ENCODE peak calls at places on chromosome 6, in nine cellular contexts. One of them, this sample, is unnamed.

GRCh38 chr6:29995346-29995777 is 53.0 kb downstream of the HLA-A start:
- DNase-seq in neural crest cell: no peak
- DNase-seq in cardiac muscle cell: peak; percentile 28
- DNase-seq in H9: no peak
- DNase-seq in sigmoid colon: no peak
- DNase-seq in mucosa of descending colon: no peak
- DNase-seq in AG09309: no peak
- DNase-seq in endothelial cell: no peak
- DNase-seq in body of pancreas: no peak
- DNase-seq in this sample: no peak

GRCh38 chr6:15744824-15745402 is 82.1 kb upstream of the DTNBP1 start:
- DNase-seq in mucosa of descending colon: no peak
- DNase-seq in AG09309: no peak
- DNase-seq in neural crest cell: no peak
- DNase-seq in sigmoid colon: no peak
- DNase-seq in body of pancreas: no peak
- DNase-seq in endothelial cell: no peak
- DNase-seq in H9: no peak
- DNase-seq in cardiac muscle cell: no peak
- DNase-seq in this sample: no peak

GRCh38 chr6:125826695-125827463 is 36.1 kb downstream of the NCOA7 start:
- DNase-seq in sigmoid colon: no peak
- DNase-seq in mucosa of descending colon: no peak
- DNase-seq in body of pancreas: no peak
- DNase-seq in cardiac muscle cell: no peak
- DNase-seq in endothelial cell: no peak
- DNase-seq in neural crest cell: no peak
- DNase-seq in AG09309: no peak
- DNase-seq in H9: no peak
- DNase-seq in this sample: no peak

GRCh38 chr6:31441368-31442267 is 38.2 kb downstream of the MICA start:
- DNase-seq in body of pancreas: peak; percentile 87
- DNase-seq in sigmoid colon: peak; percentile 91
- DNase-seq in mucosa of descending colon: peak; percentile 93
- DNase-seq in cardiac muscle cell: peak; percentile 72
- DNase-seq in H9: peak; percentile 87
- DNase-seq in endothelial cell: peak; percentile 74
- DNase-seq in neural crest cell: peak; percentile 77
- DNase-seq in AG09309: no peak
- DNase-seq in this sample: peak; percentile 94

GRCh38 chr6:121670511-121670910 is 235.1 kb downstream of the GJA1 start:
- DNase-seq in cardiac muscle cell: no peak
- DNase-seq in body of pancreas: no peak
- DNase-seq in mucosa of descending colon: no peak
- DNase-seq in AG09309: no peak
- DNase-seq in neural crest cell: no peak
- DNase-seq in H9: no peak
- DNase-seq in sigmoid colon: no peak
- DNase-seq in endothelial cell: no peak
- DNase-seq in this sample: no peak

GRCh38 chr6:51844391-51844735 is 243.1 kb downstream of the PKHD1 start:
- DNase-seq in body of pancreas: no peak
- DNase-seq in mucosa of descending colon: no peak
- DNase-seq in endothelial cell: peak; percentile 33
- DNase-seq in H9: no peak
- DNase-seq in cardiac muscle cell: no peak
- DNase-seq in AG09309: no peak
- DNase-seq in neural crest cell: no peak
- DNase-seq in sigmoid colon: no peak
- DNase-seq in this sample: no peak

GRCh38 chr6:144634371-144634770 is 349.2 kb downstream of the UTRN start:
- DNase-seq in body of pancreas: no peak
- DNase-seq in H9: no peak
- DNase-seq in neural crest cell: no peak
- DNase-seq in cardiac muscle cell: no peak
- DNase-seq in AG09309: no peak
- DNase-seq in endothelial cell: no peak
- DNase-seq in mucosa of descending colon: no peak
- DNase-seq in sigmoid colon: no peak
- DNase-seq in this sample: no peak

GRCh38 chr6:70124882-70125535 is 177.9 kb downstream of the COL9A1 start:
- DNase-seq in neural crest cell: no peak
- DNase-seq in sigmoid colon: no peak
- DNase-seq in endothelial cell: no peak
- DNase-seq in AG09309: no peak
- DNase-seq in H9: no peak
- DNase-seq in body of pancreas: no peak
- DNase-seq in mucosa of descending colon: peak; percentile 6
- DNase-seq in cardiac muscle cell: peak; percentile 8
- DNase-seq in this sample: no peak

GRCh38 chr6:17224056-17224455 is 57.1 kb upstream of the RBM24 start:
- DNase-seq in endothelial cell: no peak
- DNase-seq in AG09309: peak; percentile 11
- DNase-seq in mucosa of descending colon: no peak
- DNase-seq in sigmoid colon: no peak
- DNase-seq in body of pancreas: no peak
- DNase-seq in H9: no peak
- DNase-seq in cardiac muscle cell: peak; percentile 48
- DNase-seq in neural crest cell: no peak
- DNase-seq in this sample: no peak

GRCh38 chr6:19811397-19812079 is 25.6 kb upstream of the ID4 start:
- DNase-seq in body of pancreas: no peak
- DNase-seq in endothelial cell: no peak
- DNase-seq in sigmoid colon: no peak
- DNase-seq in cardiac muscle cell: no peak
- DNase-seq in AG09309: no peak
- DNase-seq in mucosa of descending colon: no peak
- DNase-seq in H9: no peak
- DNase-seq in neural crest cell: no peak
- DNase-seq in this sample: no peak

GRCh38 chr6:70527071-70527737 is 39.5 kb upstream of the SDHAF4 start:
- DNase-seq in endothelial cell: no peak
- DNase-seq in AG09309: peak; percentile 37
- DNase-seq in sigmoid colon: no peak
- DNase-seq in cardiac muscle cell: peak; percentile 65
- DNase-seq in H9: no peak
- DNase-seq in mucosa of descending colon: no peak
- DNase-seq in body of pancreas: no peak
- DNase-seq in neural crest cell: no peak
- DNase-seq in this sample: no peak

DNA sequence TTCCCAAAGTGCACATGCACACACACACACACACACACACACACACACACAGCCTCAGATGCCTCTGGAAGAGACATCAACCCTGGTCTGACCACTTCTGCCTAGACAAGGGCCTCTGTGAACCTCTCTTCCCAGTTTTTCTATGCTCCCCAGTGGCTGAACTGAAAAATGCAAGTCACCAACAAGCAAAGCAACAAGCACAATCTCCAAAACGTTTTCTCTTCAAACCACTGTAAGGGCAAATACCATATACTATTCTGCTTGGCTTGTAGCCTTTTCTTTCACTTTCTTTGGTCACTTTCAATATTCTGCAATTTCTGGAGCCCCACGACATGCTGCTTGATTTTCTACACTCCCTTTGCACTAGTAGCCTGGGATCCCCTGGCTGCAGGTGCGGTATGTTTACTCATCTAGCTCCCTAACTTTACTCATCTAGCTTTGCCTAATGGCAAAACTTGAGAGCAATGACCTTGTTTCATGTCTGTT is 121.4 kb upstream of the DST start:
- DNase-seq in H9: peak; percentile 57
- DNase-seq in sigmoid colon: no peak
- DNase-seq in mucosa of descending colon: peak; percentile 41
- DNase-seq in cardiac muscle cell: peak; percentile 63
- DNase-seq in endothelial cell: peak; percentile 21
- DNase-seq in neural crest cell: no peak
- DNase-seq in AG09309: no peak
- DNase-seq in body of pancreas: no peak
- DNase-seq in this sample: no peak
- TF ChIP-seq CTCF in H9: peak; percentile 64
- TF ChIP-seq CTCF in sigmoid colon: peak; percentile 39
- TF ChIP-seq CTCF in mucosa of descending colon: no peak
- TF ChIP-seq CTCF in cardiac muscle cell: peak; percentile 46
- TF ChIP-seq CTCF in endothelial cell: no peak
- TF ChIP-seq CTCF in neural crest cell: peak; percentile 51
- TF ChIP-seq CTCF in AG09309: peak; percentile 45
- TF ChIP-seq CTCF in body of pancreas: peak; percentile 38
- TF ChIP-seq CTCF in this sample: peak; percentile 37

GRCh38 chr6:134956032-134956431 is 6.1 kb upstream of the ALDH8A1 start:
- DNase-seq in endothelial cell: no peak
- DNase-seq in H9: no peak
- DNase-seq in AG09309: no peak
- DNase-seq in body of pancreas: no peak
- DNase-seq in cardiac muscle cell: no peak
- DNase-seq in mucosa of descending colon: no peak
- DNase-seq in sigmoid colon: no peak
- DNase-seq in neural crest cell: no peak
- DNase-seq in this sample: no peak
- TF ChIP-seq CTCF in endothelial cell: no peak
- TF ChIP-seq CTCF in H9: no peak
- TF ChIP-seq CTCF in AG09309: no peak
- TF ChIP-seq CTCF in body of pancreas: no peak
- TF ChIP-seq CTCF in cardiac muscle cell: no peak
- TF ChIP-seq CTCF in mucosa of descending colon: no peak
- TF ChIP-seq CTCF in sigmoid colon: no peak
- TF ChIP-seq CTCF in neural crest cell: no peak
- TF ChIP-seq CTCF in this sample: no peak

GRCh38 chr6:99148111-99148510 is 200.4 kb upstream of the FBXL4 start:
- DNase-seq in mucosa of descending colon: no peak
- DNase-seq in cardiac muscle cell: no peak
- DNase-seq in body of pancreas: no peak
- DNase-seq in neural crest cell: no peak
- DNase-seq in endothelial cell: no peak
- DNase-seq in AG09309: no peak
- DNase-seq in sigmoid colon: no peak
- DNase-seq in H9: no peak
- DNase-seq in this sample: no peak

GRCh38 chr6:99148761-99149160 is 200.7 kb downstream of the FAXC start:
- DNase-seq in sigmoid colon: no peak
- DNase-seq in endothelial cell: no peak
- DNase-seq in body of pancreas: no peak
- DNase-seq in H9: no peak
- DNase-seq in AG09309: no peak
- DNase-seq in mucosa of descending colon: no peak
- DNase-seq in neural crest cell: no peak
- DNase-seq in cardiac muscle cell: no peak
- DNase-seq in this sample: no peak

GRCh38 chr6:99151634-99152344 is 197.7 kb downstream of the FAXC start:
- DNase-seq in sigmoid colon: no peak
- DNase-seq in neural crest cell: peak; percentile 65
- DNase-seq in body of pancreas: peak; percentile 54
- DNase-seq in AG09309: no peak
- DNase-seq in endothelial cell: peak; percentile 78
- DNase-seq in H9: peak; percentile 78
- DNase-seq in mucosa of descending colon: peak; percentile 43
- DNase-seq in cardiac muscle cell: peak; percentile 11
- DNase-seq in this sample: peak; percentile 67

GRCh38 chr6:99146716-99147115 is 199.0 kb upstream of the FBXL4 start:
- DNase-seq in sigmoid colon: no peak
- DNase-seq in cardiac muscle cell: no peak
- DNase-seq in H9: no peak
- DNase-seq in mucosa of descending colon: no peak
- DNase-seq in body of pancreas: no peak
- DNase-seq in neural crest cell: no peak
- DNase-seq in AG09309: no peak
- DNase-seq in endothelial cell: no peak
- DNase-seq in this sample: no peak

DNA sequence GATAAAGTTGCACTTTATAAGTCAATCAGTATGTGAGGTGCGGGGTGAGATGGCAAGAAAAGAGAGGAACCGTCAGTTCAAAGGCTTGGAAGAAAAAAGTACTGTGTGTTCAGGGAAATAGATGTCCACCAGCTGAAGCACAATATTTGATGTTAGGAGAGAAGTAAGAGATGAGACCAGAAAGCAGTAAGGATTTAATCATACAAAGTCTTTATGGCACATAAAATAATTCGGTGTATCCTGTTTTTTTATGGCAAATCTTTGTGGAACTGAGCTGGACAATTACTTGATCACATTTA is 197.2 kb downstream of the FAXC start:
- DNase-seq in H9: no peak
- DNase-seq in mucosa of descending colon: no peak
- DNase-seq in cardiac muscle cell: no peak
- DNase-seq in sigmoid colon: no peak
- DNase-seq in AG09309: no peak
- DNase-seq in endothelial cell: no peak
- DNase-seq in neural crest cell: no peak
- DNase-seq in body of pancreas: no peak
- DNase-seq in this sample: no peak
- TF ChIP-seq CTCF in H9: peak; percentile 1
- TF ChIP-seq CTCF in mucosa of descending colon: no peak
- TF ChIP-seq CTCF in cardiac muscle cell: no peak
- TF ChIP-seq CTCF in sigmoid colon: no peak
- TF ChIP-seq CTCF in AG09309: no peak
- TF ChIP-seq CTCF in endothelial cell: no peak
- TF ChIP-seq CTCF in neural crest cell: no peak
- TF ChIP-seq CTCF in body of pancreas: no peak
- TF ChIP-seq CTCF in this sample: no peak

GRCh38 chr6:157282279-157282678 is 41.0 kb downstream of the TMEM242 start:
- DNase-seq in AG09309: no peak
- DNase-seq in mucosa of descending colon: no peak
- DNase-seq in sigmoid colon: no peak
- DNase-seq in neural crest cell: no peak
- DNase-seq in body of pancreas: no peak
- DNase-seq in cardiac muscle cell: no peak
- DNase-seq in endothelial cell: no peak
- DNase-seq in H9: no peak
- DNase-seq in this sample: no peak

GRCh38 chr6:157280153-157280552 is 43.2 kb downstream of the TMEM242 start:
- DNase-seq in AG09309: no peak
- DNase-seq in mucosa of descending colon: no peak
- DNase-seq in endothelial cell: no peak
- DNase-seq in H9: no peak
- DNase-seq in cardiac muscle cell: no peak
- DNase-seq in body of pancreas: no peak
- DNase-seq in neural crest cell: no peak
- DNase-seq in sigmoid colon: no peak
- DNase-seq in this sample: no peak

GRCh38 chr6:157280947-157281346 is 42.4 kb downstream of the TMEM242 start:
- DNase-seq in cardiac muscle cell: no peak
- DNase-seq in H9: no peak
- DNase-seq in AG09309: no peak
- DNase-seq in body of pancreas: no peak
- DNase-seq in sigmoid colon: no peak
- DNase-seq in mucosa of descending colon: no peak
- DNase-seq in endothelial cell: no peak
- DNase-seq in neural crest cell: no peak
- DNase-seq in this sample: no peak

GRCh38 chr6:157283330-157283898 is 39.9 kb downstream of the TMEM242 start:
- DNase-seq in sigmoid colon: no peak
- DNase-seq in cardiac muscle cell: no peak
- DNase-seq in H9: no peak
- DNase-seq in endothelial cell: no peak
- DNase-seq in neural crest cell: no peak
- DNase-seq in AG09309: no peak
- DNase-seq in mucosa of descending colon: no peak
- DNase-seq in body of pancreas: no peak
- DNase-seq in this sample: no peak

DNA sequence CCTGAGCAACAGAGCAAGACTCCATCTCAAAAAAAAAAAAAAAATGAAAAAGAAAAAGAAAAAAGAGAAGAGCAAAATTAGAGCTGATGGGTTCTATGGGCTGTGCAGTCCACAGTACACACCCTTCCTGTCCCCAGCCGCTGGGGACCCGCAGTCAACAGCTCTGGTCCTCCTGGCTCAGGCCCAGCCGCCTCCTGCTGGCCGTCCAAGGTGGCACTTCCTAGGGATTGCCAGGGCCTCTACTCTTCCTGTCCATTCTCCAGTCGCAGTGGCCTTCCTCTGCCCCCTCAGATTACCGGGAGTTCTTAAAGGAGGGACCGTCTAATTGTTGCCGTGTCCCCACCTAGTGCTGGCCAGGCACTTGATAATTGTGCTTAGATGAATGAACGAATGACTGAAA is 41.7 kb downstream of the TMEM242 start:
- DNase-seq in sigmoid colon: no peak
- DNase-seq in cardiac muscle cell: peak; percentile 17
- DNase-seq in AG09309: no peak
- DNase-seq in H9: peak; percentile 58
- DNase-seq in mucosa of descending colon: peak; percentile 67
- DNase-seq in body of pancreas: peak; percentile 83
- DNase-seq in endothelial cell: no peak
- DNase-seq in neural crest cell: no peak
- DNase-seq in this sample: peak; percentile 58
- TF ChIP-seq CTCF in sigmoid colon: no peak
- TF ChIP-seq CTCF in cardiac muscle cell: peak; percentile 31
- TF ChIP-seq CTCF in AG09309: peak; percentile 29
- TF ChIP-seq CTCF in H9: peak; percentile 47
- TF ChIP-seq CTCF in mucosa of descending colon: no peak
- TF ChIP-seq CTCF in body of pancreas: peak; percentile 34
- TF ChIP-seq CTCF in endothelial cell: no peak
- TF ChIP-seq CTCF in neural crest cell: peak; percentile 42
- TF ChIP-seq CTCF in this sample: peak; percentile 42